ENCODE peak calls at places on chromosome 20, in eight cellular contexts. L is right lobe of liver, D is stomach, H is IMR-90, G is uterus, J is esophagus squamous epithelium, X is sigmoid colon, O is breast epithelium. U is an unnamed sample. For H3K4me1, the result is how much of the 10 kb centered on the place peaks cover.

GRCh38 chr20:31974975-31975481 is 7.1 kb downstream of the XKR7 start:
- DNase-seq in L (no peak), D (no peak), H (no peak), G (no peak), J (no peak), X (no peak), O (no peak), U (no peak)

GRCh38 chr20:4713401-4713800 is 8.3 kb upstream of the PRND start:
- DNase-seq in L (no peak), D (no peak), H (no peak), G (no peak), J (no peak), X (no peak), O (no peak), U (no peak)

GRCh38 chr20:50305636-50306477 is 115.2 kb downstream of the CEBPB start:
- DNase-seq in L (peak), D (no peak), H (no peak), G (peak), J (no peak), X (peak), O (no peak), U (no peak)

GRCh38 chr20:5470458-5470857 is 153.7 kb upstream of the PROKR2 start:
- DNase-seq in L (no peak), D (no peak), H (no peak), G (no peak), J (no peak), X (no peak), O (no peak), U (no peak)

GRCh38 chr20:21681219-21681931 is 24.1 kb upstream of the PAX1 start:
- DNase-seq in L (no peak), D (no peak), H (no peak), G (no peak), J (no peak), X (no peak), O (no peak), U (no peak)

GRCh38 chr20:51153867-51154707 is 131.2 kb upstream of the KCNG1 start:
- DNase-seq in L (no peak), D (no peak), H (no peak), G (no peak), J (no peak), X (no peak), O (no peak), U (no peak)

GRCh38 chr20:14830466-14830865 is 493.1 kb upstream of the FLRT3 start:
- DNase-seq in L (no peak), D (no peak), H (no peak), G (no peak), J (no peak), X (no peak), O (no peak), U (no peak)

GRCh38 chr20:60037120-60037499 is 78.9 kb downstream of the CDH26 start:
- DNase-seq in L (no peak), D (no peak), H (peak), G (no peak), J (no peak), X (no peak), O (no peak), U (no peak)

GRCh38 chr20:57683876-57684275 is 25.9 kb downstream of the PMEPA1 start:
- DNase-seq in L (no peak), D (no peak), H (no peak), G (no peak), J (no peak), X (no peak), O (no peak), U (no peak)

GRCh38 chr20:21103582-21104465 is 2.3 kb downstream of the LINC00237 start:
- DNase-seq in L (no peak), D (no peak), H (no peak), G (no peak), J (no peak), X (no peak), O (no peak), U (no peak)

GRCh38 chr20:44218441-44218840 is 7.9 kb upstream of the OSER1 start:
- DNase-seq in L (no peak), D (no peak), H (no peak), G (no peak), J (no peak), X (no peak), O (no peak), U (no peak)

GRCh38 chr20:13819885-13820645 is 35.2 kb downstream of the NDUFAF5 start:
- DNase-seq in L (peak), D (peak), H (peak), G (peak), J (no peak), X (peak), O (no peak), U (no peak)

GRCh38 chr20:49676581-49677291 is 36.9 kb downstream of the B4GALT5 start:
- DNase-seq in L (peak), D (peak), H (peak), G (no peak), J (no peak), X (no peak), O (no peak), U (no peak)

GRCh38 chr20:3203315-3204123 is 963 bp downstream of the DDRGK1 start:
- DNase-seq in L (no peak), D (peak), H (no peak), G (no peak), J (no peak), X (no peak), O (no peak), U (no peak)

DNA sequence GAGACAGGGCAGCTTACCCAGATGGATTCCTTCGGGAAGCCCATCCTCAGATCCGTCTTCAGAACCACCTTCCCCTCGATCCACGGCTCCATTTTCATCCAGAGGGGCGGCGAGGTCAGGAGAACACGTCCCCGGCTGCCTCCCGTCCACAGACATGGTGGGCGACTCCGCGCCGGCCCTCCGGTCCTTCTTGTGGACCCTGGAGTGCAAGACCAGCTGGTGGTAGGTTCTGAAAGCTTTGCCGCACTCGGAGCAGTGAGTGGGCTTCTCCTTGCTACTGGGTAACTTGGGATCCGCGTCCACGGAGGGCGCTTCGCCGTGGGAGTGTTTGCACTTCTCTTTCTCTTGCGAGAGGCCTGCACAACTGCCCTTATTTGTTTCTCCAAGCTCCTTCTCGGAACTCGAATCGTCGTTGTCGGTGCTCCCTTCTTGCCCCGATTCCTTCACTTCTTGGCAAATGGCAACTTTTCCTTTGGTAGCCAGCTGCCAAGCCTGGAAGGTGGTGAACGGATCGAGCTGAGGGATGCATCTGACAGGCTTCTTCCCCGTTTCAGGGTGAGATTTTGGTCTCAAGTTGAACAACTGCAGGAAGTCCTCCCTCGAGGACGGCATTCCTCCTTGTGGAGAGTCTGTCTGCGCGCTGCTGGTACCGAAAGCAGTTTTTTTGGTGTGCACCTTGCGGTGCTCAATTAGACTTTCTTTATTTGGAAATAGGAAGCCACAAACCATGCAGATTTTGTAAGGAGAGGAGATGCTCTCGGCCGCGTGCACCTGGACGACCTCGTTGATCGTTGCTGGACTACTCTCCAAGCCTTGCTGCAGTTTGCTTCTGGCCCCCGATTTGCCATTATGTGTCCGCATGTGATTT is 12.0 kb downstream of the ZNF217 start:
- DNase-seq in L (no peak), D (peak), H (no peak), G (no peak), J (no peak), X (no peak), O (peak), U (no peak)
- H3K4me1 ChIP-seq in L (under half), D (half or more), H (under half), G (under half), J (under half), X (under half), O (under half), U (half or more)

GRCh38 chr20:1390552-1391403 is 2.1 kb downstream of the FKBP1A start:
- DNase-seq in L (no peak), D (no peak), H (no peak), G (no peak), J (no peak), X (no peak), O (no peak), U (no peak)

GRCh38 chr20:1392443-1392692 is 486 bp downstream of the FKBP1A start:
- DNase-seq in L (no peak), D (no peak), H (no peak), G (no peak), J (no peak), X (no peak), O (no peak), U (no peak)

GRCh38 chr20:1393507-1393882 is 641 bp upstream of the FKBP1A start:
- DNase-seq in L (no peak), D (no peak), H (no peak), G (no peak), J (no peak), X (no peak), O (no peak), U (no peak)

GRCh38 chr20:1391640-1392442 is 1.0 kb downstream of the FKBP1A start:
- DNase-seq in L (no peak), D (no peak), H (peak), G (no peak), J (no peak), X (no peak), O (no peak), U (no peak)

GRCh38 chr20:1392693-1393506 is at the start of gene FKBP1A:
- DNase-seq in L (peak), D (peak), H (peak), G (peak), J (peak), X (peak), O (peak), U (peak)
- TF ChIP-seq CTCF in L (peak), D (no peak), H (peak), G (peak), J (peak), X (no peak), O (no peak), U (no peak)

GRCh38 chr20:64080813-64081619 is 1.1 kb downstream of the OPRL1 start:
- DNase-seq in L (no peak), D (no peak), H (no peak), G (no peak), J (no peak), X (no peak), O (no peak), U (no peak)

GRCh38 chr20:64078934-64079272 is 415 bp downstream of the RGS19 start:
- DNase-seq in L (no peak), D (no peak), H (no peak), G (no peak), J (no peak), X (no peak), O (no peak), U (no peak)

GRCh38 chr20:64079273-64080012 is at the start of gene RGS19:
- DNase-seq in L (peak), D (peak), H (peak), G (peak), J (no peak), X (peak), O (no peak), U (peak)

GRCh38 chr20:64081620-64081964 is 1.7 kb downstream of the OPRL1 start:
- DNase-seq in L (no peak), D (no peak), H (no peak), G (no peak), J (no peak), X (no peak), O (no peak), U (no peak)

DNA sequence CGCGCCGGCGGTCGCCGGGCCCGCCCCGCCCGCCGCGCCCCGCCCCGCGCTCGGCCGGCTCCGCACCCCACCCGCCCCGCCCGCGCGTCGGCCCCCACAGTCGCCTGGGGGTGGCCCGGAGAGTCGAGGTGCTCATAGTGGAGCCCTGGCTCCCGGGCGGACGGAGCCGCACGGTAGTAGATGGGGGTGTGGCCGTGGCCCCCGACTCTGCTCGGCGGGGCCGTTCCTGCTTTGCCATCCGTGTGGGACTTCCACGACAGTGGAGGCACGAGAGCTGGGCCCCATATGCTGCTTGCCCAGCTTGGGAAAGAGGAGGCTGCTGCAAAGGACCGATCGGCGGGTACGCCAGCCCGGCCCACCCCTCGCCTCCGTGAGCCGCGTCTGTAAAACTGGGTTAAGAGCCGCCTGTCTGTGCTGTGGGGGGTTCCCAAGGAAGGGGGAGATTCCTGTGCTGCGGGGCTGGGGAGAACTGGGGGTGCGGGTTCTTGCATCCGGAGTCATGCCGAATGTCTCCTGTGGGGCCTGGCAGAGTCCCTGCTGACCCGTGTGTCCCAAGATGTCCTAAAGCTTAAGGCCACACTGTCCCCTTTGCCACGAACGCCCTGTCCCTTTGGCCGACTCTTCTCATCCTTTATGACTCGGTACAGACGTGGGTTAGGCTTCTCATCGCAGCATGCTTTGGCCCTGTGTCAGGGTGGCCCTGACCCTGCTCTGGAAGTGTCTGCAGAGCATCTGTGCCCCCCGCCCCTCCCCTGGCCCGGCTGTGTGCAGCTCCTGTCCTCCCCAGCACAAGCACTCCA is at the start of gene OPRL1:
- DNase-seq in L (no peak), D (no peak), H (no peak), G (no peak), J (no peak), X (no peak), O (no peak), U (no peak)
- TF ChIP-seq POLR2A in L (no peak), D (no peak), H (no peak), G (no peak), J (no peak), X (no peak), O (no peak), U (no peak)

GRCh38 chr20:64039293-64040160 is 3.5 kb downstream of the C20orf204 start:
- DNase-seq in L (no peak), D (no peak), H (no peak), G (no peak), J (no peak), X (no peak), O (no peak), U (peak)

GRCh38 chr20:64043768-64044167 is 5.7 kb downstream of the SOX18 start:
- DNase-seq in L (no peak), D (no peak), H (no peak), G (no peak), J (no peak), X (no peak), O (no peak), U (no peak)

GRCh38 chr20:64040231-64041039 is 4.5 kb downstream of the C20orf204 start:
- DNase-seq in L (no peak), D (no peak), H (no peak), G (no peak), J (no peak), X (no peak), O (no peak), U (no peak)

GRCh38 chr20:64041040-64041780 is 5.2 kb downstream of the C20orf204 start:
- DNase-seq in L (no peak), D (no peak), H (no peak), G (no peak), J (no peak), X (no peak), O (no peak), U (no peak)

DNA sequence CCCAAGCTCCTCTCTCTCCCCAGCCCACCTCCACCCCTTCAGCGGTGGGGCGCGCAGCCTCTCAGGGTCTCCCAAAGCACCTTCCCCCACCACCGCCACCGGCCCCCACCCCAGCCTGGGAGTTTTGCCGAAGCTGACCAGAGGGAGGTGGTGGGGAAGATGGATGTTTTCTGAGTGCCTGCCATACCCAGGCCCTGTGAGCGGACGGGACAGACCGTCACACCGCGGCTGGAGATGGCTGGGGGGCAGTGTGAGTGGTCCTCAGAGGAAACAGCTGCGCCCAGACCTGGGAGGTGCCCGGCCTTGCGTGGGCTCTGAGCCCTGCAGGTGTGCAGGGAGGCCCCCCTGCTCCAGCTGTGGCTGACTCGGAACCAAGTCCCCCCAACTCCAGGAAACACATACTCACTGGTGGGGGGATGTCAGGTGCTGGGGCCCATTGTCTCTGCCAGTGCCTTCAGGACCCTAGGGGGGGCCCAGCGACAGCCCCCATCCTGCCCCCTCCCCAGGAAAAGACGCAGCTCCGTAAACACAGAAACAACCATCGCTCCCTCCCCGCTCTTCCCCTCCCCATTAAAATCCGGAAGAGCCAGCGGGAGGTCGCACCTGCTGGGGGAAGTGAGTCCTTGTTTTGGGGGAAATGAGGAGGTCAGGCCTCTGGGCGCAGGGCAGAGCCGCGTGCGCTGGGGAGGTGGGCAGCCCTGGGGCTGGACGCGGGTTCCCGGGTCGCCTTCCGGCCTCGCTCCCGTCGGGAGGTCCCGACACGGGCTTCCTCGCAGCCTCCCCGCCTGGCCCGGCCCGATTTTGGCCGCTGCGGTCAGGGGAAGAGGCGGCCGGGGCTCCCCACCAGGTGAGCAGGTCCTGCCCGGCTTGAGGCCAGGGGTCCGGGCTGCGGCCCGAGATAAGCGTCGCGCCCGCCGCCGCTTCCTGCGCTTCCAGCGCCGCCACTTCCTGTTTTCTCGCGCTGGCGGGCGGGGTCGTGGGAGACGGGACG is 6.1 kb downstream of the C20orf204 start:
- DNase-seq in L (no peak), D (no peak), H (no peak), G (no peak), J (no peak), X (no peak), O (no peak), U (no peak)
- H3K4me1 ChIP-seq in L (under half), D (half or more), H (under half), G (under half), J (under half), X (under half), O (under half), U (half or more)

DNA sequence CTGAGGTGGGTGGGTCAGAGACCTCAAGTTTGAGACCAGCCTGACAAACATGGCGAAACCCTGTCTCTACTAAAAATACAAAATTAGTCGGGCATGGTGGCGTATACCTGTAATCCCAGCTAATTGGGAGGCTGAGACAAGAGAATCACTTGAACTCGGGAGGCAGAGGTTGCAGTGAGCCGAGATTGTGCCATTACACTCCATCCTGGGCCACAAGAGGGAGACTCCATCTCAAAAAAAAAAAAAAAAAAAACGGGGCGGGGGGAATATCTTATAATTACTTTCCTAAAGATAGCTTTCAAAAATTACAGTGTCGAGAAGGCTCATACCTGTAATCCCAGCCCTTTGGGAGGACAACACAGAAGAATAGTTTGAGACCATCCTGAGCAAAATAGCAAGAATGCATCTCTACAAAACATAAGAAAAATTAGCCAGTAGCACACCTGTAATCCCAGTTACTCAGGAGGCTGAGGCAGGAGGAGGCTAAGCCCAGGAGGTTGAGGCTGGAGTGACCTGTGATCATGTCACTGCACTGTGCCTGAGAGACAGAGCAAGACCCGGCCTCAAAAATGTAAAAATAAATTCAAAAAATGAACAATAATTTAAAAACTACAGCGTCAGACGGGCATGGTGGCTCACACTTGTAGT is 25.8 kb downstream of the CBFA2T2 start:
- DNase-seq in L (no peak), D (no peak), H (no peak), G (no peak), J (no peak), X (no peak), O (no peak), U (no peak)
- TF ChIP-seq CTCF in L (peak), D (no peak), H (peak), G (no peak), J (peak), X (no peak), O (no peak), U (no peak)

GRCh38 chr20:62623488-62624324 is 18.6 kb upstream of the SLCO4A1 start:
- DNase-seq in L (peak), D (peak), H (peak), G (peak), J (peak), X (peak), O (peak), U (peak)
- TF ChIP-seq POLR2A in L (peak), D (no peak), H (no peak), G (peak), J (peak), X (peak), O (peak), U (peak)

U was measured in heart left ventricle.